ENCODE peak calls at places on chromosomes 3 and 15, in ten cellular contexts. One of them, this sample, is unnamed.

GRCh38 chr3:128784843-128785242 is 58.9 kb downstream of the RAB7A start:
- DNase-seq in neural progenitor cell: no peak
- DNase-seq in CD4-positive, alpha-beta T cell: no peak
- DNase-seq in mesendoderm: no peak
- DNase-seq in CD8-positive, alpha-beta T cell: no peak
- DNase-seq in cardiac muscle cell: peak; percentile 21
- DNase-seq in IMR-90: no peak
- DNase-seq in H1: no peak
- DNase-seq in astrocyte: no peak
- DNase-seq in pancreas: no peak
- DNase-seq in this sample: no peak

GRCh38 chr3:169699536-169700050 is 36.1 kb upstream of the MECOM start:
- DNase-seq in neural progenitor cell: no peak
- DNase-seq in CD4-positive, alpha-beta T cell: no peak
- DNase-seq in mesendoderm: no peak
- DNase-seq in CD8-positive, alpha-beta T cell: no peak
- DNase-seq in cardiac muscle cell: peak; percentile 92
- DNase-seq in IMR-90: peak; percentile 72
- DNase-seq in H1: no peak
- DNase-seq in astrocyte: peak; percentile 51
- DNase-seq in pancreas: peak; percentile 19
- DNase-seq in this sample: no peak

GRCh38 chr3:132399054-132399929 is 18.0 kb upstream of the DNAJC13 start:
- DNase-seq in neural progenitor cell: peak; percentile 78
- DNase-seq in CD4-positive, alpha-beta T cell: no peak
- DNase-seq in mesendoderm: peak; percentile 69
- DNase-seq in CD8-positive, alpha-beta T cell: no peak
- DNase-seq in cardiac muscle cell: peak; percentile 81
- DNase-seq in IMR-90: peak; percentile 68
- DNase-seq in H1: no peak
- DNase-seq in astrocyte: peak; percentile 30
- DNase-seq in pancreas: peak; percentile 29
- DNase-seq in this sample: no peak

GRCh38 chr15:65204931-65205655 is 6.2 kb downstream of the CILP start:
- DNase-seq in neural progenitor cell: no peak
- DNase-seq in CD4-positive, alpha-beta T cell: no peak
- DNase-seq in mesendoderm: no peak
- DNase-seq in CD8-positive, alpha-beta T cell: no peak
- DNase-seq in cardiac muscle cell: no peak
- DNase-seq in IMR-90: no peak
- DNase-seq in H1: no peak
- DNase-seq in astrocyte: no peak
- DNase-seq in pancreas: no peak
- DNase-seq in this sample: no peak

GRCh38 chr3:4735243-4735642 is 242.1 kb downstream of the ITPR1 start:
- DNase-seq in neural progenitor cell: no peak
- DNase-seq in CD4-positive, alpha-beta T cell: no peak
- DNase-seq in mesendoderm: no peak
- DNase-seq in CD8-positive, alpha-beta T cell: no peak
- DNase-seq in cardiac muscle cell: no peak
- DNase-seq in IMR-90: no peak
- DNase-seq in H1: no peak
- DNase-seq in astrocyte: no peak
- DNase-seq in pancreas: no peak
- DNase-seq in this sample: no peak

GRCh38 chr15:73927003-73927475 is 777 bp downstream of the LOXL1 start:
- DNase-seq in neural progenitor cell: peak; percentile 78
- DNase-seq in CD4-positive, alpha-beta T cell: peak; percentile 42
- DNase-seq in mesendoderm: peak; percentile 70
- DNase-seq in CD8-positive, alpha-beta T cell: no peak
- DNase-seq in cardiac muscle cell: peak; percentile 33
- DNase-seq in IMR-90: no peak
- DNase-seq in H1: no peak
- DNase-seq in astrocyte: no peak
- DNase-seq in pancreas: peak; percentile 74
- DNase-seq in this sample: peak; percentile 93

GRCh38 chr3:182740710-182741109 is 52.6 kb upstream of the ATP11B start:
- DNase-seq in neural progenitor cell: no peak
- DNase-seq in CD4-positive, alpha-beta T cell: no peak
- DNase-seq in mesendoderm: peak; percentile 71
- DNase-seq in CD8-positive, alpha-beta T cell: no peak
- DNase-seq in cardiac muscle cell: no peak
- DNase-seq in IMR-90: no peak
- DNase-seq in H1: no peak
- DNase-seq in astrocyte: no peak
- DNase-seq in pancreas: no peak
- DNase-seq in this sample: no peak

GRCh38 chr15:92625297-92625980 is 30.1 kb downstream of the FAM174B start:
- DNase-seq in neural progenitor cell: no peak
- DNase-seq in CD4-positive, alpha-beta T cell: no peak
- DNase-seq in mesendoderm: no peak
- DNase-seq in CD8-positive, alpha-beta T cell: no peak
- DNase-seq in cardiac muscle cell: peak; percentile 78
- DNase-seq in IMR-90: peak; percentile 42
- DNase-seq in H1: no peak
- DNase-seq in astrocyte: peak; percentile 89
- DNase-seq in pancreas: no peak
- DNase-seq in this sample: no peak

GRCh38 chr3:185831195-185831594 is 6.4 kb upstream of the IGF2BP2 start:
- DNase-seq in neural progenitor cell: no peak
- DNase-seq in CD4-positive, alpha-beta T cell: no peak
- DNase-seq in mesendoderm: no peak
- DNase-seq in CD8-positive, alpha-beta T cell: no peak
- DNase-seq in cardiac muscle cell: no peak
- DNase-seq in IMR-90: no peak
- DNase-seq in H1: no peak
- DNase-seq in astrocyte: no peak
- DNase-seq in pancreas: no peak
- DNase-seq in this sample: no peak

GRCh38 chr3:120425196-120425595 is 25.6 kb downstream of the FSTL1 start:
- DNase-seq in neural progenitor cell: no peak
- DNase-seq in CD4-positive, alpha-beta T cell: no peak
- DNase-seq in mesendoderm: no peak
- DNase-seq in CD8-positive, alpha-beta T cell: no peak
- DNase-seq in cardiac muscle cell: no peak
- DNase-seq in IMR-90: no peak
- DNase-seq in H1: no peak
- DNase-seq in astrocyte: no peak
- DNase-seq in pancreas: no peak
- DNase-seq in this sample: no peak
- H3K27ac ChIP-seq in neural progenitor cell: no peak overlapping the region
- H3K27ac ChIP-seq in CD4-positive, alpha-beta T cell: no peak overlapping the region
- H3K27ac ChIP-seq in mesendoderm: no peak overlapping the region
- H3K27ac ChIP-seq in CD8-positive, alpha-beta T cell: no peak overlapping the region
- H3K27ac ChIP-seq in cardiac muscle cell: no peak overlapping the region
- H3K27ac ChIP-seq in IMR-90: peak overlapping the region; percentile 48
- H3K27ac ChIP-seq in H1: no peak overlapping the region
- H3K27ac ChIP-seq in astrocyte: peak overlapping the region; percentile 83
- H3K27ac ChIP-seq in pancreas: no peak overlapping the region
- H3K27ac ChIP-seq in this sample: no peak overlapping the region

DNA sequence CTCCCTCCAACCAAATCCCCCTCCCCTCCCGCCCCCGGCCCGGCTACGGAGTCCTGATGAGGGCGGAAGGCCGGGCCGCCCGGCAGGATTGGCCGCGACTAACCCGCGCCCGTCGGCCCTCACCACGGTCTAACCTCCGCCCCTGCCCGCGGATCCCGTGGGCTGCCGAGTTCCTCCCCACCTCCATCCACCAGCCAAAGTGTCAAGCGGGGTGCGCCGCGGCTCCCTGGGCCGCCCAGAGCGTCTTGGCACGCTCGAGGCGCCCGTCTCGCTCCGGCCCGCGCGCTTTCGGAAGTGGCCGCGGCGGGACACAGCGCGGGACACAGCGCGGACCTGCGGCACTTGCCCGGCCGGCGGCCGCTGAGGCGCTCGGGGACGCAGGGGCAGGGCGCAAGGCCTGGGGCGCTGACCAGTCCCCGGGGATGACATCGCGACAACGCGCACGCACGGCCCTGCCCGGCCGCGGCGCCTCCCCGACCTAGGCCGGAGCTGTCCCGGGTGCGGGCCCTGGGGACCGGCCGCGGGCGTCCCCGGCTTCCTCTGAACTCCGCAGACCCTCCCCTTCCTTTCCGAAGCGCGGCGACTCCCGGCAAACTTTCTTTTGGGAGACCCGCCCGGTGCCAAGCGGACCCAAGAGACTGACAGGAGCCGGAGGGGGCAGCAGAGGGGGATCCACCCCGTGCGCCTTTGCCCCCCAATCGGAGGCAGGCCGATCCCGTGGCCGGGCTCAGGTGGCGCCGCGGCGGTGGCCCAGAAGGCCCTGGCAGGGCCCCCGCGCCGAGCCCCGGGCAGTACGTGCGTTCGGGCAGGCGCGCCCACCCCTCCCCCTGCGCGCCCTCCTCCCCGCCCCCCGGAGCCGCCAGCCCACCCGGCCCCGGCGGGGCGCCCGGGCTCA is 112.8 kb upstream of the ICE2 start:
- DNase-seq in neural progenitor cell: peak; percentile 79
- DNase-seq in CD4-positive, alpha-beta T cell: peak; percentile 55
- DNase-seq in mesendoderm: peak; percentile 74
- DNase-seq in CD8-positive, alpha-beta T cell: peak; percentile 17
- DNase-seq in cardiac muscle cell: peak; percentile 16
- DNase-seq in IMR-90: no peak
- DNase-seq in H1: no peak
- DNase-seq in astrocyte: no peak
- DNase-seq in pancreas: peak; percentile 69
- DNase-seq in this sample: peak; percentile 83
- H3K27ac ChIP-seq in neural progenitor cell: no peak overlapping the region
- H3K27ac ChIP-seq in CD4-positive, alpha-beta T cell: peak overlapping the region; percentile 90
- H3K27ac ChIP-seq in mesendoderm: peak overlapping the region; percentile 57
- H3K27ac ChIP-seq in CD8-positive, alpha-beta T cell: peak overlapping the region; percentile 83
- H3K27ac ChIP-seq in cardiac muscle cell: peak overlapping the region; percentile 84
- H3K27ac ChIP-seq in IMR-90: peak overlapping the region; percentile 80
- H3K27ac ChIP-seq in H1: no peak overlapping the region
- H3K27ac ChIP-seq in astrocyte: no peak overlapping the region
- H3K27ac ChIP-seq in pancreas: peak overlapping the region; percentile 97
- H3K27ac ChIP-seq in this sample: peak overlapping the region; percentile 93

GRCh38 chr3:146543461-146544012 is 870 bp downstream of the PLSCR1 start:
- DNase-seq in neural progenitor cell: no peak
- DNase-seq in CD4-positive, alpha-beta T cell: no peak
- DNase-seq in mesendoderm: no peak
- DNase-seq in CD8-positive, alpha-beta T cell: no peak
- DNase-seq in cardiac muscle cell: peak; percentile 69
- DNase-seq in IMR-90: peak; percentile 16
- DNase-seq in H1: no peak
- DNase-seq in astrocyte: peak; percentile 26
- DNase-seq in pancreas: peak; percentile 31
- DNase-seq in this sample: no peak

GRCh38 chr3:146547235-146547835 is 2.9 kb upstream of the PLSCR1 start:
- DNase-seq in neural progenitor cell: no peak
- DNase-seq in CD4-positive, alpha-beta T cell: no peak
- DNase-seq in mesendoderm: no peak
- DNase-seq in CD8-positive, alpha-beta T cell: no peak
- DNase-seq in cardiac muscle cell: no peak
- DNase-seq in IMR-90: no peak
- DNase-seq in H1: no peak
- DNase-seq in astrocyte: no peak
- DNase-seq in pancreas: no peak
- DNase-seq in this sample: no peak

GRCh38 chr3:146544929-146545528 is 622 bp upstream of the PLSCR1 start:
- DNase-seq in neural progenitor cell: no peak
- DNase-seq in CD4-positive, alpha-beta T cell: no peak
- DNase-seq in mesendoderm: no peak
- DNase-seq in CD8-positive, alpha-beta T cell: no peak
- DNase-seq in cardiac muscle cell: no peak
- DNase-seq in IMR-90: no peak
- DNase-seq in H1: no peak
- DNase-seq in astrocyte: no peak
- DNase-seq in pancreas: no peak
- DNase-seq in this sample: no peak

GRCh38 chr3:146544013-146544928 is at the start of gene PLSCR1:
- DNase-seq in neural progenitor cell: peak; percentile 77
- DNase-seq in CD4-positive, alpha-beta T cell: peak; percentile 50
- DNase-seq in mesendoderm: peak; percentile 98
- DNase-seq in CD8-positive, alpha-beta T cell: peak; percentile 25
- DNase-seq in cardiac muscle cell: peak; percentile 99
- DNase-seq in IMR-90: peak; percentile 93
- DNase-seq in H1: peak; percentile 86
- DNase-seq in astrocyte: peak; percentile 95
- DNase-seq in pancreas: peak; percentile 90
- DNase-seq in this sample: peak; percentile 96

DNA sequence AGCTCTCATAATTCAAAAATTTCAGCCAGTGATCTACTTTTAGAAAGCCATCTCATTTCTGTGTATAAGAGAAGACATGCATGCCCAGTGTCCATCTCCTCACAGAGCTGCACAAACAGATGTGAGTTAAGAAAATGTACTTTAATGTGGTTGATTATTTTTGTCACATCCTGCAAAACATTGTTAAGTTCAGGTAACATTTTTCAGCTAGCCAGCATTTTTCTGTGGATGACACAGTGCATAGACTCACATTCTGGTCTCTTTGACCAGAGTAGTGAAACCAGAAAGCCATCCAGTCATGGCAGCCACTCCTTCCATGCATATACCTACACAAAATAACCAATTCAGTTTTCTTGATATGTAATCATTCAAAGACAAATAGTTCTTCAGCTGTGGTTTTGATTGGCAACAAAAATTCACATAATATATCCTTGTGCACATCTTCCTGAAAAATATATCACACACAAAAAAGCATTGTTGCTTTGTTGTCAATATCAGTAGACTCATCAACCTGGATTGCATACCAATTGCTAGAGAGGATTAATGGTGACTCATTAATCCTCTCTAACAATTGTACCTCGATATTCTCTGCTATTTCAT is 2.1 kb upstream of the PLSCR1 start:
- DNase-seq in neural progenitor cell: no peak
- DNase-seq in CD4-positive, alpha-beta T cell: no peak
- DNase-seq in mesendoderm: no peak
- DNase-seq in CD8-positive, alpha-beta T cell: no peak
- DNase-seq in cardiac muscle cell: no peak
- DNase-seq in IMR-90: no peak
- DNase-seq in H1: no peak
- DNase-seq in astrocyte: no peak
- DNase-seq in pancreas: no peak
- DNase-seq in this sample: no peak
- H3K27ac ChIP-seq in neural progenitor cell: no peak overlapping the region
- H3K27ac ChIP-seq in CD4-positive, alpha-beta T cell: no peak overlapping the region
- H3K27ac ChIP-seq in mesendoderm: no peak overlapping the region
- H3K27ac ChIP-seq in CD8-positive, alpha-beta T cell: no peak overlapping the region
- H3K27ac ChIP-seq in cardiac muscle cell: no peak overlapping the region
- H3K27ac ChIP-seq in IMR-90: no peak overlapping the region
- H3K27ac ChIP-seq in H1: no peak overlapping the region
- H3K27ac ChIP-seq in astrocyte: no peak overlapping the region
- H3K27ac ChIP-seq in pancreas: no peak overlapping the region
- H3K27ac ChIP-seq in this sample: no peak overlapping the region

GRCh38 chr3:10194328-10195071 is 29.8 kb downstream of the IRAK2 start:
- DNase-seq in neural progenitor cell: no peak
- DNase-seq in CD4-positive, alpha-beta T cell: peak; percentile 47
- DNase-seq in mesendoderm: no peak
- DNase-seq in CD8-positive, alpha-beta T cell: peak; percentile 28
- DNase-seq in cardiac muscle cell: no peak
- DNase-seq in IMR-90: no peak
- DNase-seq in H1: no peak
- DNase-seq in astrocyte: no peak
- DNase-seq in pancreas: no peak
- DNase-seq in this sample: no peak
- H3K27ac ChIP-seq in neural progenitor cell: no peak overlapping the region
- H3K27ac ChIP-seq in CD4-positive, alpha-beta T cell: peak overlapping the region; percentile 89
- H3K27ac ChIP-seq in mesendoderm: no peak overlapping the region
- H3K27ac ChIP-seq in CD8-positive, alpha-beta T cell: peak overlapping the region; percentile 51
- H3K27ac ChIP-seq in cardiac muscle cell: peak overlapping the region; percentile 91
- H3K27ac ChIP-seq in IMR-90: peak overlapping the region; percentile 12
- H3K27ac ChIP-seq in H1: no peak overlapping the region
- H3K27ac ChIP-seq in astrocyte: peak overlapping the region; percentile 14
- H3K27ac ChIP-seq in pancreas: peak overlapping the region; percentile 87
- H3K27ac ChIP-seq in this sample: peak overlapping the region; percentile 33

This sample was measured in left lung.